ENCODE peak calls at places on chromosomes 4 and X, in eight cellular contexts. K, Y, V, O, S, R, Z and N are unnamed samples.

GRCh38 chr4:3476936-3477749 is 14.0 kb downstream of the DOK7 start:
- DNase-seq in R (no peak), O (no peak), Y (no peak), V (no peak), Z (no peak), K (no peak), S (no peak), N (peak)

GRCh38 chr4:41216294-41217019 is 2.1 kb upstream of the APBB2 start:
- DNase-seq in Z (peak), R (peak), O (peak), Y (peak), S (peak), V (peak), K (peak), N (peak)

GRCh38 chr4:10015140-10015753 is 6.0 kb downstream of the SLC2A9 start:
- DNase-seq in Z (peak), R (peak), Y (peak), S (peak), V (peak), O (no peak), K (no peak), N (no peak)

GRCh38 chr4:140996757-140997156 is 136.5 kb downstream of the RNF150 start:
- DNase-seq in S (peak), R (no peak), O (no peak), K (peak), Y (no peak), V (peak), Z (peak), N (peak)

GRCh38 chr4:182537031-182537617 is 293.9 kb downstream of the TENM3 start:
- DNase-seq in Z (no peak), K (no peak), V (no peak), S (no peak), Y (no peak), R (no peak), O (no peak), N (no peak)

GRCh38 chr4:88158360-88159136 is at the start of gene ABCG2:
- DNase-seq in Y (no peak), V (peak), S (peak), R (no peak), K (peak), Z (peak), O (peak), N (peak)

GRCh38 chr4:48178931-48179330 is 44.9 kb upstream of the TXK start:
- DNase-seq in V (no peak), Y (no peak), S (no peak), Z (no peak), O (no peak), K (no peak), R (no peak), N (no peak)

GRCh38 chr4:98493305-98493704 is 165.1 kb downstream of the TSPAN5 start:
- DNase-seq in V (no peak), O (no peak), S (no peak), R (no peak), K (no peak), Z (no peak), Y (no peak), N (no peak)

GRCh38 chr4:152138451-152138850 is 377.6 kb upstream of the GATB start:
- DNase-seq in S (no peak), R (no peak), Z (no peak), Y (no peak), K (no peak), V (no peak), O (no peak), N (no peak)

GRCh38 chrX:64580035-64580434 is 184.8 kb upstream of the MTMR8 start:
- DNase-seq in R (no peak), K (no peak), O (no peak), V (no peak), S (no peak), Y (no peak), Z (no peak), N (no peak)

GRCh38 chrX:64580605-64581004 is 185.4 kb upstream of the MTMR8 start:
- DNase-seq in K (no peak), V (no peak), O (no peak), S (no peak), R (no peak), Y (no peak), Z (no peak), N (no peak)
- H3K4me2 ChIP-seq in K (no peak), V (no peak), O (no peak), S (no peak), R (no peak), Y (no peak), Z (no peak), N (no peak)

DNA sequence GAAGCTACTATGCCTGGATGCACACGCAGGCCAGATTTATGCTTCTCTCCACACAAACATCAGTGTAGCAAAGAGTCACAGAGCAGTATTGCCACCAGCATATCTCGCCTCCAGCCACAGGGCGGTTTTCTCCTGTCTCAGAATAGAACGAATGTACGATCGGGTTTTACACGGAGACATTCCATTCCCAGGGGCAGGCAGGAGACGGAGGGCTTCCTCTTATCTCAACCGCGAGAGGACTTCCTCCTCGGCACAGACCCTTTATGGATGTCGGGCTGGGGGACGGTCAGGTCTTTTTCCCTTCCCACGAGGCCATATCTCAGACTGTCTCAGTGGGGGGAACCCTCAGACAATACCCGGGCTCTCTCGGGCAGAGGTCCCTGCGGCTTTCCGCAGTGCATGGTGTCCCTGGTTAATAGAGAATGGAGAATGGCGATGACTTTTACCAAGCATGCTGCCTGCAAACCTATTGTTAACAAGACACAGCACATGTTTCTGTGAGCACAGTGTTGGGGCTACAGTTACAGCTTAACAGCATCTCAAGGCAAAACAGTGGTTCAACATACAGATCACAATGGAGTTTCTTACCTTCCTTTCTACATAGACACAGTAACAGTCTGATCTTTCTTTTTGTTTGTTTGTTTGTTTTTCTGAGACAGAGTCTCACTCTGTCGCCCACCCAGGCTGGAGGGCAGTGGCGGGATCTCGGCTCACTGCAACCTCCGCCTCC is 24.1 kb downstream of the CSF2RA start:
- DNase-seq in V (no peak), R (no peak), K (no peak), O (no peak), S (no peak), Z (no peak), Y (no peak), N (no peak)
- H3K4me2 ChIP-seq in V (no peak), R (no peak), K (no peak), O (no peak), S (no peak), Z (no peak), Y (no peak), N (no peak)

GRCh38 chr4:110614981-110615365 is 7.9 kb downstream of the PITX2 start:
- DNase-seq in V (no peak), R (no peak), K (peak), O (no peak), Z (no peak), Y (no peak), S (no peak), N (peak)
- H3K4me2 ChIP-seq in V (no peak), R (no peak), K (no peak), O (no peak), Z (no peak), Y (no peak), S (no peak), N (no peak)

GRCh38 chr4:52713456-52713937 is 37.7 kb downstream of the ERVMER34-1 start:
- DNase-seq in Y (peak), R (peak), V (no peak), Z (no peak), K (peak), O (no peak), S (peak), N (peak)
- H3K4me2 ChIP-seq in Y (peak), R (peak), V (peak), Z (peak), K (peak), O (peak), S (peak), N (peak)